ENCODE peak calls at places on chromosomes 5 and 9, in five cellular contexts. S, F, V, Z and B are unnamed samples.

GRCh38 chr5:121572061-121572460 is 279.6 kb upstream of the FTMT start:
- DNase-seq in S (no peak), F (no peak), V (no peak), Z (no peak), B (no peak)

GRCh38 chr5:32542216-32543059 is 42.9 kb upstream of the SUB1 start:
- DNase-seq in S (no peak), F (no peak), V (no peak), Z (no peak), B (peak)

GRCh38 chr9:33458444-33458843 is 11.1 kb upstream of the AQP3 start:
- DNase-seq in S (peak), F (no peak), V (peak), Z (no peak), B (peak)

GRCh38 chr9:136875155-136875554 is 9.0 kb upstream of the EDF1 start:
- DNase-seq in S (no peak), F (no peak), V (no peak), Z (peak), B (no peak)

GRCh38 chr5:172211676-172212075 is 17.7 kb downstream of the EFCAB9 start:
- DNase-seq in S (no peak), F (no peak), V (no peak), Z (no peak), B (no peak)

GRCh38 chr9:109574061-109574882 is 76.2 kb upstream of the PTPN3 start:
- DNase-seq in S (peak), F (no peak), V (peak), Z (peak), B (peak)

GRCh38 chr5:115264786-115265185 is 2.1 kb upstream of the PGGT1B start:
- DNase-seq in S (no peak), F (no peak), V (no peak), Z (no peak), B (no peak)

GRCh38 chr5:109318455-109319108 is 91.2 kb downstream of the PJA2 start:
- DNase-seq in S (no peak), F (no peak), V (peak), Z (no peak), B (peak)

GRCh38 chr9:99113418-99114048 is 8.6 kb downstream of the TGFBR1 start:
- DNase-seq in S (no peak), F (no peak), V (no peak), Z (no peak), B (no peak)

GRCh38 chr9:122371851-122372250 is 1.0 kb downstream of the PTGS1 start:
- DNase-seq in S (no peak), F (no peak), V (no peak), Z (no peak), B (no peak)
- H3K4me2 ChIP-seq in S (no peak), F (peak), V (no peak), Z (peak), B (peak)

DNA sequence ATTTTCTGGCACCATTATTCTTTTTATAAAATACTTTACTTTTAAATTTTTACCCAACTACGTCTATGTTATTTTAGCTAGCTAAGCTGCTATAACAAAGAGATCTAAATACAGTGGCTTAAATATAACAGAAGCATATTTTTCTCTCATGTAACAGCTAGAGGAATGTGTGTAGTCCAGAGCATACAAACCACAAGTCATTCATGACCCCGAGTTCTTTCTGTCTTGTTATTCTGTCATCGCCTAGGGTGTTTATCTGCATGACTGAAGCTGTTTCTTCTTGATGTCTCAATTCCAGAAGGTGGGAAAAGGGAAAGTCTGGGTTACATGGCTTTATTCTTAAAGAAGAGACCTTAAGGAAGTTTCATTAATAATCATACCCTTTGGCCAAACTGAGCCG is 136.9 kb upstream of the RFX3 start:
- DNase-seq in S (no peak), F (no peak), V (no peak), Z (no peak), B (peak)
- H3K27ac ChIP-seq in S (no peak), F (no peak), V (no peak), Z (no peak), B (no peak)

GRCh38 chr9:121527371-121527770 is 27.7 kb upstream of the GGTA1 start:
- DNase-seq in S (no peak), F (no peak), V (no peak), Z (no peak), B (no peak)
- TF ChIP-seq MAFK in S (no peak), F (no peak), V (no peak), Z (no peak), B (no peak)

DNA sequence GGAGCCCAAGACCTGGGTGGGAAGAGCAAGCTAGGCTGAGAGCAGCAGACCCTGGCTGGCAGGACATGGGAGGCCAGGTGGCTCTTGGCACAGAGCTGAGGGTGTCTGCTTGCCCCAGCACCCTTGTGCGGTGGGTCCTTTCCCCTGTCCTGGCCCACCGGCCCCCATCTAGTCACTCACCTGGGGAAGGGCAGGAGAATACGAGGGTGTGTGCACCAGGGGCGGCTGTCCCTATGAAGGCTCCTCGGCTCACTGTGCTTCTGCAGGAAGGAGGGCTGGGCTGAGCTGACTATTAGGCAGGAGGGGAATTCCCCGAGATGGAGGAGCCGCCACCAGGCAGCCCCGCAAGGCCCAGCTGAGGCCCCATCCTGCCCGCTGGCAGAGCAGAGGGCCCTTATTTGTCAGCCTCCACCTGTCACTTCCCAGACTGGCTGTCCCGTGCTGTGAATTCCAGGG is 6.1 kb upstream of the TNIP1 start:
- DNase-seq in S (no peak), F (no peak), V (no peak), Z (no peak), B (peak)
- H3K4me2 ChIP-seq in S (no peak), F (no peak), V (peak), Z (no peak), B (no peak)